ENCODE peak calls at places on chromosomes 13 and 19, in four cellular contexts. Y, D, T and X are unnamed samples.

GRCh38 chr13:50713849-50714248 is 129.6 kb downstream of the DLEU7 start:
- DNase-seq in Y (peak; percentile 59), D (no peak), T (no peak), X (no peak)

GRCh38 chr13:67048793-67049150 is 181.4 kb downstream of the PCDH9 start:
- DNase-seq in Y (peak; percentile 82), D (no peak), T (peak; percentile 4), X (no peak)

GRCh38 chr13:27053902-27054595 is 117.6 kb downstream of the USP12 start:
- DNase-seq in Y (peak; percentile 88), D (no peak), T (peak; percentile 56), X (no peak)

GRCh38 chr19:58361900-58362271 is 665 bp downstream of the ZNF497 start:
- DNase-seq in Y (peak; percentile 47), D (no peak), T (peak; percentile 80), X (no peak)

GRCh38 chr19:1508507-1508856 is 4.3 kb downstream of the ADAMTSL5 start:
- DNase-seq in Y (no peak), D (no peak), T (no peak), X (no peak)

GRCh38 chr19:10113592-10113963 is 2.1 kb downstream of the P2RY11 start:
- DNase-seq in Y (no peak), D (no peak), T (peak; percentile 26), X (peak; percentile 59)

GRCh38 chr13:27371932-27372331 is 52.5 kb upstream of the GTF3A start:
- DNase-seq in Y (no peak), D (no peak), T (no peak), X (no peak)

GRCh38 chr13:109647046-109647445 is 139.3 kb downstream of the IRS2 start:
- DNase-seq in Y (no peak), D (no peak), T (no peak), X (no peak)

GRCh38 chr19:53865523-53865917 is 2.2 kb upstream of the MYADM start:
- DNase-seq in Y (no peak), D (no peak), T (no peak), X (no peak)

GRCh38 chr13:22926176-22927007 is 254.4 kb upstream of the SGCG start:
- DNase-seq in Y (no peak), D (peak; percentile 33), T (peak; percentile 86), X (peak; percentile 85)

GRCh38 chr13:30340367-30341184 is 33.2 kb upstream of the KATNAL1 start:
- DNase-seq in Y (peak; percentile 89), D (no peak), T (peak; percentile 57), X (no peak)

GRCh38 chr19:29679598-29680210 is 14.4 kb downstream of the PLEKHF1 start:
- DNase-seq in Y (no peak), D (no peak), T (no peak), X (no peak)

GRCh38 chr13:41694902-41695301 is 237.6 kb downstream of the RGCC start:
- DNase-seq in Y (peak; percentile 95), D (no peak), T (no peak), X (no peak)

GRCh38 chr19:7917292-7918061 is 2.7 kb upstream of the SNAPC2 start:
- DNase-seq in Y (peak; percentile 45), D (no peak), T (peak; percentile 75), X (peak; percentile 71)

GRCh38 chr19:1907563-1908363 is 2.6 kb downstream of the ADAT3 start:
- DNase-seq in Y (no peak), D (no peak), T (no peak), X (no peak)

GRCh38 chr13:113129921-113130750 is 7.5 kb downstream of the F10 start:
- DNase-seq in Y (no peak), D (no peak), T (no peak), X (peak; percentile 37)
- H4K8ac ChIP-seq in Y (no peak overlapping the region), D (peak overlapping the region; percentile 63), T (no peak overlapping the region), X (no peak overlapping the region)

DNA sequence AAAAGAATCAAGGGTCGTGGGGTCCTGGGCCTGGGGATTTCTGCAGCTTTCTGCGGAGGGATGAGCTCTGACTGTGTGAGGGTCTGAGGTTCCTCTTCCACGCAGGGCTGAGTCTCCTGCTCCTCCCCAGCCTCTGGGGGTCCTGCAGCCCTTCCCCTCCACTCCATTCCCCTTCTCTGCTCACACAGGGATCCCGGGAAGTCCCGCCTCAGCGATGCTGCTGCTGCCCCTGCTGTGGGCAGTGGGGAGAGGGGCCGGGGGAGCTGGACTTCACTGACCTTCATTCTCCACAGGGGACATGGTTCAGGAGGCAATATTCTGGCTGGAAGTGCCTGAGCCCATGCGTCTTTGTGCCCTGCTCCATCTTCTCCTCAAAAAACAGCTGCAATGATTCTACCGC is 26.2 kb upstream of the CD33 start:
- DNase-seq in Y (no peak), D (no peak), T (no peak), X (no peak)
- H3K56ac ChIP-seq in Y (no peak overlapping the region), D (no peak overlapping the region), T (no peak overlapping the region), X (no peak overlapping the region)

GRCh38 chr19:15280915-15281683 is 48.9 kb upstream of the EPHX3 start:
- DNase-seq in Y (peak; percentile 89), D (no peak), T (peak; percentile 66), X (no peak)
- H3K4ac ChIP-seq in Y (peak overlapping the region; percentile 30), D (no peak overlapping the region), T (no peak overlapping the region), X (no peak overlapping the region)

GRCh38 chr19:40232479-40232878 is 6.0 kb upstream of the CCNP start:
- DNase-seq in Y (no peak), D (no peak), T (no peak), X (no peak)

GRCh38 chr19:40234429-40235237 is 8.1 kb upstream of the CCNP start:
- DNase-seq in Y (no peak), D (no peak), T (no peak), X (no peak)

GRCh38 chr19:40233811-40234389 is 7.4 kb upstream of the CCNP start:
- DNase-seq in Y (no peak), D (no peak), T (no peak), X (no peak)

GRCh38 chr19:40231544-40232424 is 5.3 kb upstream of the CCNP start:
- DNase-seq in Y (no peak), D (no peak), T (peak; percentile 78), X (peak; percentile 69)

GRCh38 chr19:40232949-40233810 is 6.7 kb upstream of the CCNP start:
- DNase-seq in Y (no peak), D (no peak), T (no peak), X (no peak)
- H4K8ac ChIP-seq in Y (no peak overlapping the region), D (peak overlapping the region; percentile 18), T (no peak overlapping the region), X (no peak overlapping the region)

GRCh38 chr19:39183100-39183499 is 13.7 kb upstream of the NCCRP1 start:
- DNase-seq in Y (no peak), D (no peak), T (no peak), X (no peak)
- H3K56ac ChIP-seq in Y (no peak overlapping the region), D (no peak overlapping the region), T (no peak overlapping the region), X (no peak overlapping the region)